ENCODE peak calls at places on chromosomes 5 and 9, in eight cellular contexts. I, P, M, Y, R, L, G and S are unnamed samples.

GRCh38 chr9:131773911-131774379 is 34.1 kb upstream of the RAPGEF1 start:
- DNase-seq in I (peak; percentile 65), P (peak; percentile 51), M (peak; percentile 52), Y (peak; percentile 57), R (no peak), L (peak; percentile 94), G (peak; percentile 78), S (peak; percentile 70)

GRCh38 chr9:33442125-33442524 is 5.3 kb downstream of the AQP3 start:
- DNase-seq in I (no peak), P (no peak), M (no peak), Y (no peak), R (no peak), L (no peak), G (no peak), S (no peak)

GRCh38 chr5:53425598-53426516 is 54.6 kb upstream of the FST start:
- DNase-seq in I (no peak), P (no peak), M (no peak), Y (peak; percentile 20), R (no peak), L (peak; percentile 64), G (peak; percentile 58), S (peak; percentile 47)

GRCh38 chr9:91558879-91559278 is 135.2 kb upstream of the NFIL3 start:
- DNase-seq in I (no peak), P (peak; percentile 5), M (no peak), Y (no peak), R (no peak), L (no peak), G (no peak), S (no peak)

GRCh38 chr5:42951847-42952411 is 88.2 kb downstream of the ANXA2R start:
- DNase-seq in I (peak; percentile 22), P (no peak), M (peak; percentile 62), Y (no peak), R (no peak), L (no peak), G (no peak), S (no peak)

GRCh38 chr9:129709471-129710460 is 43.1 kb downstream of the PTGES start:
- DNase-seq in I (no peak), P (no peak), M (no peak), Y (no peak), R (no peak), L (peak; percentile 62), G (no peak), S (no peak)

GRCh38 chr5:72407541-72407940 is 87.4 kb downstream of the PTCD2 start:
- DNase-seq in I (peak; percentile 47), P (no peak), M (no peak), Y (no peak), R (no peak), L (no peak), G (no peak), S (no peak)

GRCh38 chr5:1065143-1065750 is 46.6 kb downstream of the SLC12A7 start:
- DNase-seq in I (no peak), P (no peak), M (no peak), Y (no peak), R (no peak), L (no peak), G (no peak), S (no peak)

GRCh38 chr9:96040591-96041461 is 165.3 kb downstream of the ERCC6L2 start:
- DNase-seq in I (peak; percentile 24), P (no peak), M (no peak), Y (peak; percentile 63), R (no peak), L (no peak), G (no peak), S (no peak)

GRCh38 chr9:122011818-122012498 is 81.2 kb downstream of the TTLL11 start:
- DNase-seq in I (no peak), P (no peak), M (no peak), Y (no peak), R (no peak), L (no peak), G (no peak), S (no peak)

GRCh38 chr5:93100433-93100832 is 480.6 kb downstream of the NR2F1-AS1 start:
- DNase-seq in I (peak; percentile 74), P (peak; percentile 73), M (peak; percentile 80), Y (no peak), R (peak; percentile 62), L (no peak), G (no peak), S (no peak)

GRCh38 chr9:34430843-34431437 is 27.4 kb downstream of the FAM219A start:
- DNase-seq in I (peak; percentile 85), P (peak; percentile 91), M (peak; percentile 80), Y (peak; percentile 48), R (no peak), L (peak; percentile 88), G (peak; percentile 52), S (peak; percentile 52)

GRCh38 chr9:101387871-101388506 is 3.2 kb upstream of the BAAT start:
- DNase-seq in I (peak; percentile 46), P (peak; percentile 41), M (peak; percentile 39), Y (no peak), R (no peak), L (peak; percentile 46), G (no peak), S (peak; percentile 36)

GRCh38 chr5:566636-567309 is 42.5 kb upstream of the SLC9A3 start:
- DNase-seq in I (no peak), P (no peak), M (no peak), Y (no peak), R (no peak), L (no peak), G (no peak), S (no peak)

GRCh38 chr5:173764321-173765029 is 123.7 kb upstream of the CPEB4 start:
- DNase-seq in I (peak; percentile 96), P (peak; percentile 95), M (peak; percentile 96), Y (peak; percentile 83), R (peak; percentile 71), L (peak; percentile 34), G (peak; percentile 16), S (peak; percentile 70)

GRCh38 chr5:42531611-42532010 is 108.4 kb downstream of the GHR start:
- DNase-seq in I (no peak), P (no peak), M (no peak), Y (no peak), R (no peak), L (no peak), G (no peak), S (no peak)

GRCh38 chr9:69086769-69087168 is 51.2 kb downstream of the FXN start:
- DNase-seq in I (no peak), P (no peak), M (no peak), Y (no peak), R (no peak), L (no peak), G (no peak), S (no peak)

GRCh38 chr5:91016954-91017690 is 366.0 kb downstream of the ARRDC3 start:
- DNase-seq in I (peak; percentile 70), P (no peak), M (peak; percentile 18), Y (no peak), R (no peak), L (no peak), G (no peak), S (no peak)

GRCh38 chr5:83507431-83507830 is 35.9 kb downstream of the VCAN start:
- DNase-seq in I (no peak), P (peak; percentile 39), M (no peak), Y (no peak), R (no peak), L (no peak), G (no peak), S (no peak)

DNA sequence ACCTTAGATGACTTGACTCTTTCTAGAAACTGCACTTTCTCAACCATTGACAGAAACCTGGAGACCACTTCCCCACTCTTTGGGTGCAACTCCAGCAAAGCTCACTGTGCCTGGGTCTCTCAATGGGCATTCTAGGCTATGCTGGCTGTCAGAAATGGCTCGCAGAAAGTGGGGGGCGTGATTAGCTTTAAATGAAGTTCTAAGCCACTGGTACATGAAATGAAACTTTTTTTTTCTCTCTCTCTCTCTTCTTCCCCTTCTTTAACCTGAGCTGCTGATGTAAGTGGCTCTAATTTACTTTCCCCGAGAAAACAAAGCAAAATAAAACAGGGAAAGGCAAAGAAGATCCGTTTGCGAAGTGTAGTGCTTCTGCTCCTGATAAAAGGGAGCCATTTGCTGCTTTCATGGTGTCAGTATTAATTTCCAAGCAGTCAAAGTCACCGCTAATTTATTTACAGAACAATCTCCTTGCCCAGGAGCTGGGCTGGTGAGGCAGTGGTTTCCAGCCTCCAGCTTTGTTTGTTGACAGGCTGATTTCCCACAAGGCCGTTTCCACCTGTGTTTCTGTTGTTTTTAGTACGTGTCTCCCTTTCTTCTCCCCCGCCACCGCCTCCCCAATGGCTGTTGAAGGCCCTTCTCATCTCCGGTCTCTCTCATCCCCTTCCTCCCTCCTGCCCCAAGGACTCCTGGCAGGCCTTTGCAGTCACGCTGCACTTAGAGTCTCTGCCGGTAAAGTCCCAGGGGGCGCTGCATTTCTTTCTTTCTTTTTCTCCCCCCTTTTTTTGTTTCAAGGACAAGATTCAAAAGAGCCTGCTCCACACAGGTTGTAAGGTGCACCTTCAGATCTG is 422.9 kb downstream of the EBF1 start:
- DNase-seq in I (no peak), P (no peak), M (no peak), Y (no peak), R (no peak), L (peak; percentile 38), G (no peak), S (no peak)
- TF ChIP-seq CTCF in I (no peak), P (peak; percentile 14), M (no peak), Y (no peak), R (no peak), L (no peak), G (peak; percentile 50), S (no peak)

GRCh38 chr9:4269872-4270271 is 30.0 kb downstream of the GLIS3 start:
- DNase-seq in I (no peak), P (no peak), M (no peak), Y (no peak), R (no peak), L (no peak), G (no peak), S (no peak)

GRCh38 chr9:4277531-4277991 is 22.3 kb downstream of the GLIS3 start:
- DNase-seq in I (peak; percentile 14), P (no peak), M (peak; percentile 65), Y (no peak), R (no peak), L (no peak), G (no peak), S (no peak)

GRCh38 chr9:4266602-4267001 is 33.3 kb downstream of the GLIS3 start:
- DNase-seq in I (no peak), P (no peak), M (no peak), Y (no peak), R (no peak), L (no peak), G (no peak), S (no peak)

GRCh38 chr9:4276856-4277255 is 23.0 kb downstream of the GLIS3 start:
- DNase-seq in I (no peak), P (no peak), M (no peak), Y (no peak), R (no peak), L (no peak), G (no peak), S (no peak)

GRCh38 chr9:4272141-4272540 is 27.7 kb downstream of the GLIS3 start:
- DNase-seq in I (no peak), P (no peak), M (peak; percentile 49), Y (no peak), R (no peak), L (no peak), G (no peak), S (no peak)
- TF ChIP-seq CTCF in I (no peak), P (no peak), M (no peak), Y (no peak), R (no peak), L (no peak), G (no peak), S (no peak)

GRCh38 chr9:127828262-127829031 is 25.8 kb downstream of the FPGS start:
- DNase-seq in I (peak; percentile 51), P (peak; percentile 53), M (peak; percentile 58), Y (peak; percentile 76), R (peak; percentile 11), L (peak; percentile 90), G (peak; percentile 89), S (peak; percentile 82)
- TF ChIP-seq CTCF in I (no peak), P (peak; percentile 26), M (no peak), Y (no peak), R (peak; percentile 25), L (no peak), G (no peak), S (no peak)

GRCh38 chr9:136351237-136351800 is 12.2 kb downstream of the DNLZ start:
- DNase-seq in I (no peak), P (no peak), M (no peak), Y (no peak), R (no peak), L (no peak), G (no peak), S (no peak)
- TF ChIP-seq CTCF in I (no peak), P (no peak), M (no peak), Y (no peak), R (no peak), L (no peak), G (no peak), S (no peak)